ENCODE peak calls at places on chromosomes 12 and 14, in five cellular contexts. G is thyroid gland; A is cardiac muscle cell; E is CD4-positive, alpha-beta T cell; I is neural crest cell. V is an unnamed sample.

GRCh38 chr12:117587646-117588287 is 226.3 kb upstream of the NOS1 start:
- DNase-seq in E (peak; percentile 20), A (peak; percentile 65), G (peak; percentile 65), I (peak; percentile 66), V (no peak)

GRCh38 chr14:23068792-23069412 is 11.6 kb upstream of the CDH24 start:
- DNase-seq in G (peak; percentile 85), E (peak; percentile 73), I (peak; percentile 83), A (peak; percentile 91), V (peak; percentile 79)

GRCh38 chr12:114767081-114767480 is 83.1 kb upstream of the TBX3 start:
- DNase-seq in G (no peak), E (no peak), I (no peak), A (no peak), V (no peak)

GRCh38 chr14:84420236-84420635 is 1109.7 kb upstream of the FLRT2 start:
- DNase-seq in I (no peak), A (no peak), G (no peak), E (no peak), V (no peak)

GRCh38 chr12:117052386-117053049 is 46.7 kb downstream of the TESC start:
- DNase-seq in G (no peak), I (no peak), E (no peak), A (peak; percentile 55), V (no peak)

GRCh38 chr12:12521923-12522322 is 40.7 kb downstream of the DUSP16 start:
- DNase-seq in G (no peak), A (no peak), I (no peak), E (no peak), V (no peak)

GRCh38 chr14:71675126-71675901 is 256.9 kb upstream of the RGS6 start:
- DNase-seq in G (no peak), E (no peak), I (no peak), A (peak; percentile 13), V (no peak)

GRCh38 chr12:94059394-94060368 is 88.7 kb upstream of the PLXNC1 start:
- DNase-seq in A (no peak), G (no peak), I (no peak), E (no peak), V (no peak)

GRCh38 chr12:115227137-115227615 is 543.2 kb upstream of the TBX3 start:
- DNase-seq in G (no peak), A (peak; percentile 36), I (no peak), E (no peak), V (no peak)

GRCh38 chr14:58638231-58639205 is 756 bp downstream of the DACT1 start:
- DNase-seq in E (peak; percentile 8), G (peak; percentile 47), A (peak; percentile 59), I (peak; percentile 26), V (no peak)

GRCh38 chr14:85090681-85091080 is 439.3 kb upstream of the FLRT2 start:
- DNase-seq in G (no peak), E (no peak), A (no peak), I (no peak), V (no peak)

GRCh38 chr12:87953257-87953860 is 75.8 kb downstream of the C12orf50 start:
- DNase-seq in G (peak; percentile 17), E (no peak), I (peak; percentile 29), A (peak; percentile 37), V (no peak)

GRCh38 chr12:64029013-64029857 is 184.7 kb downstream of the SRGAP1 start:
- DNase-seq in I (no peak), A (no peak), G (peak; percentile 26), E (no peak), V (no peak)

GRCh38 chr14:33849455-33849801 is 101.4 kb downstream of the EGLN3 start:
- DNase-seq in I (no peak), A (no peak), E (no peak), G (no peak), V (no peak)
- TF ChIP-seq CTCF in I (no peak), A (no peak), E (no peak), G (no peak), V (no peak)

GRCh38 chr14:100536721-100537700 is 50.2 kb downstream of the BEGAIN start:
- DNase-seq in A (no peak), G (no peak), I (no peak), E (no peak), V (peak; percentile 20)

GRCh38 chr14:100539319-100539645 is 47.9 kb downstream of the BEGAIN start:
- DNase-seq in A (no peak), E (no peak), G (no peak), I (no peak), V (no peak)

GRCh38 chr14:100538566-100539318 is 48.5 kb downstream of the BEGAIN start:
- DNase-seq in E (no peak), I (no peak), G (no peak), A (no peak), V (peak; percentile 45)

GRCh38 chr14:100536141-100536540 is 51.1 kb downstream of the BEGAIN start:
- DNase-seq in E (no peak), I (no peak), G (no peak), A (no peak), V (no peak)

DNA sequence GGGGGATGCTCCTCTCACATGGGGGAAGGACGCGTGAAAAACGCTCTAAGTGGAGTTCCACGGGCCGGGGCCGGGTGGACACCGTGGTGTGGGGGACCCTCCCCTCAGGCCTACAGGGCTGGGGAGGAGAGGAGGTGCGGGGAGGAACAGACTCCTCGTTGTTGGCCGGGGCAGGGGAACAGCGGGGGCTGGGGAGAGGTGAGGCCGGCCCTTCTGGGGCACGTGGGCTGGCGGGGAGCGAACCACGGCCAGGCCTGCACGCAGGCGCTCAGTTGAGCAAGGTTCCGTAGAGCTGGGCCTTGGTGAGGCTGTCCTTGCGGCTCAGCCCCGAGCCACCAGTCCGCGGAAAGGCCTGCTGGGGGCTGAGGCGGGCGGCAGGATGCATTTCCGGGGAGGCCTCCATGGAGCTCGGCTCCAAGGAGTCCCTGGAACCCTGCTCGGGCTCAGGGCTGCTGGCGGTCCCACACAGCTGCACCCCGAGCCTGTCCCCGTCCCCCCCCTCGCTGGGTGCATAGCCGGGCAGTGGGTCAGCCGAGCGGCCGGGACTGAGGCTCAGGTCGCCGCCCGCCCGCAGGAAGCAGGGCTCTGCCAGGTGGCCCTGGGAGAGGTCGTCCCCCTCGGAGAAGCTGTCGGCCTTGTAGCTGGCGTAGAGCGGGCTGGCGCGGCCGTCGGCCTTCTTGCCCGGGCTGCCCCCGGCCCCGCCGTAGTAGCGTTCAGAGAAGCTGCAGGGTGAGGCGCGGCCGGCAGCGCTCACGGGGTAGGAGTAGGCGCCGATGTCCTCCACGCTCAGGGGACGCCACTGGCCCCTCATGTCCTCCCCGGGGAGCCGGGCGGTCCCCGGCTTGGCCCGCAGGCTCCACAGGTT is 49.3 kb downstream of the BEGAIN start:
- DNase-seq in G (no peak), I (no peak), A (no peak), E (no peak), V (peak; percentile 34)
- TF ChIP-seq CTCF in G (no peak), I (no peak), A (no peak), E (no peak), V (no peak)

GRCh38 chr12:121709478-121709890 is 3.1 kb upstream of the TMEM120B start:
- DNase-seq in E (no peak), I (no peak), A (no peak), G (no peak), V (no peak)

GRCh38 chr12:121711925-121712461 is 559 bp upstream of the TMEM120B start:
- DNase-seq in A (peak; percentile 60), E (peak; percentile 2), I (no peak), G (peak; percentile 50), V (no peak)

GRCh38 chr12:121713257-121714155 is 954 bp downstream of the TMEM120B start:
- DNase-seq in I (no peak), E (no peak), G (no peak), A (no peak), V (no peak)

GRCh38 chr12:121715862-121716435 is 3.4 kb downstream of the TMEM120B start:
- DNase-seq in I (no peak), A (no peak), E (no peak), G (no peak), V (no peak)

DNA sequence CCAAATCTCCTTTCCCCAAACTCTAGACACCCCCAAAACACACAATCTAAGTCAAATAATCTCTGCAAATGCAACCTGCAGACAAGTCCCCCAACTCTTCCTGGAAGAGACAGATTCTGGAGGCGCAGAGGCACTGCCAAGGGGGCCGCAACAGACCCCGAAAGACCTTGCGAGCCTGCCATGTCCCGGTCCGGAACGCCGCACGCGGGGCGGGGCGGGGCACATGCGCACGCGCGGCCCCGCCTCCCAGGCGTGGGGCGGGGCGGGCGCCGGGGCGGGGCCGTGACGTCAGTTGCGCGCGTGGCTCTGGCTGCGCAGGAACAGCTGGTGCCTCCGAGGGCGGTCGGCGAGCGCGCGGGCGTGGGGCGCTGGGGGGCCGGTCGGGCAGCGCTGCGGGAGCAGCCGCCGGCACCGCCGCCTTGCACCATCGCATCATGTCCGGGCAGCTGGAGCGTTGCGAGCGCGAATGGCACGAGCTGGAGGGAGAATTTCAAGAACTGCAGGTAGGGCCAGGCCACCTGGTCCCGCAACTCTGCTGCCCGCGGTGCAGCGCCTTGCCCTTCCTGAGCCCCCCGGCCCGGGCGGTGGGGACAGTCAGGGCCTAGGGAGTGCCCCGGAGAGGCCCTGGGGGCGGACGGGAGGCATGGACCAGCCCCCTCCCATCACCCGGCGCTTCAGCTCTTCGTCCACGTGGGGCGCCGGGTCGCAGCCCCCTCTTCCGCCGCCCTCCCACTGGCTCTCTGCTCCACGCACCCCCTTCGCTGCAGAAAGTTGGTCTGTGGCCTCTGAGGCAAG is at the start of gene TMEM120B:
- DNase-seq in G (peak; percentile 81), E (peak; percentile 80), I (peak; percentile 72), A (peak; percentile 91), V (peak; percentile 81)
- TF ChIP-seq CTCF in G (no peak), E (peak; percentile 26), I (peak; percentile 34), A (no peak), V (no peak)

GRCh38 chr12:108128221-108129016 is 669 bp upstream of the WSCD2 start:
- DNase-seq in A (no peak), E (no peak), I (no peak), G (no peak), V (no peak)

GRCh38 chr12:108126990-108127468 is 2.1 kb upstream of the WSCD2 start:
- DNase-seq in I (no peak), G (no peak), E (no peak), A (no peak), V (no peak)

GRCh38 chr12:108131035-108131434 is 1.9 kb downstream of the WSCD2 start:
- DNase-seq in E (no peak), G (no peak), A (no peak), I (no peak), V (no peak)

GRCh38 chr12:108127654-108128053 is 1.4 kb upstream of the WSCD2 start:
- DNase-seq in E (no peak), A (no peak), G (no peak), I (no peak), V (no peak)

DNA sequence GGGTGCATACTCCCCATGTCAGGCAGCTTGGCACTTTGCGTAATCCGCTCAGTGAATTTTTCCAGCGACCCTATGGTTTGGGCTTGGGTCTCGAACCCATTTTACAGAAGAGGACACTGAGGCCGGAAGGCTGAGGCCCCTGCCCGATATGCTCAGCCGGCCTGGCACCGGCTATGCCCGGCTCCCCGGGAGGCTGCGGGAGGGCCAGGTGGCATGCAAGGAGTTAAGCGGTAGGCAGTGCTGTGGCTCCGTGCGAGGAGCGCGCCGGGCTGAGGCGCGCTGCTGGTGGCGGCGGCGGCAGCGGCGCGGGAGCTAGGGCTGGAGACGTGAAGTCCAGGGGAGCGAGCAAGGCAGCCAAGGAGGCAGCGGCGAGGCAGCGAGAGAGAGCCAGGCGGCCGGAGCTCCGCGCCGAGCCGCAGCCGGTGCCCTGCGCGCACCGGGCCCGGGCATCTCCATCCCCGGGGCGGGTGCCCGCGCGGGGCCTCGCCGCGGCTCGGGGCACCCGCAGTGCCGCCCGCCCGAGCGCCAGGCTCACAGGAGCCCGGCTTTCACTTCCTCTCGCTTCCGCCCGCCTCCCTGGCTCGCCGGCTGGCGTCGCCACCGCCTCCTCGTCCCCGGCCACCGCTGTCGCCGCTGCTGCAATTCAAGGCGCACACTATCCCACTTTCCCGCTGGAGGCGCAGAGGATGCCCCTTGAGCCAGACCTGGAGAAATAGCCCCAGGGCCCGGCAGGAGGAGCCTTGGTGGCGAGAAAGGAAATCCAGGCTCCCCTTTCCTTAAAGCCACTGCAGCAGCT is at the start of gene WSCD2:
- DNase-seq in A (peak; percentile 84), E (no peak), G (peak; percentile 94), I (peak; percentile 70), V (no peak)
- TF ChIP-seq CTCF in A (peak; percentile 4), E (no peak), G (peak; percentile 84), I (peak; percentile 49), V (no peak)